ENCODE peak calls at places on chromosomes 2 and 18, in ten cellular contexts. N, K, B, V, Y, A, M, Z, R and C are unnamed samples.

GRCh38 chr2:227570615-227571014 is 28.1 kb upstream of the SCYGR2 start:
- DNase-seq in M (no peak), B (no peak), Z (no peak), A (no peak), N (no peak), K (no peak), V (no peak), R (no peak), Y (no peak), C (no peak)

GRCh38 chr2:185738679-185739472 is at the start of gene FSIP2:
- DNase-seq in B (peak; percentile 63), A (peak; percentile 41), Y (peak; percentile 71), V (peak; percentile 74), M (peak; percentile 62), Z (peak; percentile 65), N (peak; percentile 89), K (peak; percentile 77), R (peak; percentile 16), C (no peak)

GRCh38 chr2:204611017-204611631 is 65.8 kb downstream of the PARD3B start:
- DNase-seq in M (no peak), R (no peak), K (no peak), N (no peak), B (no peak), V (no peak), Z (no peak), A (no peak), Y (no peak), C (no peak)

GRCh38 chr2:110770696-110771425 is 38.5 kb downstream of the ACOXL start:
- DNase-seq in Y (no peak), A (no peak), Z (peak; percentile 52), K (no peak), N (peak; percentile 41), M (peak; percentile 83), R (no peak), V (peak; percentile 12), B (peak; percentile 84), C (no peak)

GRCh38 chr2:150878347-150878746 is 383.3 kb downstream of the RBM43 start:
- DNase-seq in B (peak; percentile 42), K (no peak), V (peak; percentile 23), Z (peak; percentile 67), N (no peak), M (peak; percentile 49), R (no peak), A (no peak), Y (no peak), C (no peak)

GRCh38 chr2:232876071-232876977 is 6.3 kb downstream of the SNORC start:
- DNase-seq in Y (peak; percentile 71), K (no peak), B (no peak), M (peak; percentile 80), Z (no peak), R (no peak), A (peak; percentile 67), V (no peak), N (peak; percentile 22), C (peak; percentile 37)

GRCh38 chr2:195486987-195487644 is 169.9 kb upstream of the SLC39A10 start:
- DNase-seq in K (no peak), M (peak; percentile 75), A (no peak), Y (no peak), V (peak; percentile 74), R (no peak), Z (peak; percentile 73), N (no peak), B (peak; percentile 60), C (no peak)

GRCh38 chr2:173448938-173449471 is 94.3 kb downstream of the CDCA7 start:
- DNase-seq in K (peak; percentile 78), Y (peak; percentile 77), R (peak; percentile 42), V (peak; percentile 72), N (peak; percentile 90), A (peak; percentile 37), M (peak; percentile 95), Z (peak; percentile 92), B (peak; percentile 84), C (no peak)

GRCh38 chr18:68215931-68216330 is 499.0 kb downstream of the TMX3 start:
- DNase-seq in K (no peak), Y (no peak), V (peak; percentile 36), Z (peak; percentile 60), R (no peak), N (no peak), M (peak; percentile 91), A (no peak), B (peak; percentile 39), C (no peak)

GRCh38 chr2:2568411-2568810 is 237.3 kb upstream of the MYT1L start:
- DNase-seq in M (no peak), Y (no peak), B (no peak), Z (no peak), A (no peak), K (no peak), R (no peak), V (no peak), N (no peak), C (no peak)

GRCh38 chr18:79987566-79987965 is 797 bp downstream of the TXNL4A start:
- DNase-seq in Y (no peak), N (no peak), B (no peak), R (no peak), K (no peak), A (no peak), M (no peak), V (peak; percentile 11), Z (peak; percentile 17), C (no peak)

GRCh38 chr18:7221424-7222155 is 9.3 kb upstream of the LRRC30 start:
- DNase-seq in R (no peak), Y (no peak), M (peak; percentile 81), B (peak; percentile 79), K (peak; percentile 30), V (peak; percentile 66), A (peak; percentile 12), Z (peak; percentile 80), N (no peak), C (no peak)